ENCODE peak calls at places on chromosome 4, in four cellular contexts. L is tibial artery, S is fibroblast of lung, D is ovary. O is an unnamed sample.

GRCh38 chr4:114597410-114598115 is 1.0 kb upstream of the UGT8 start:
- DNase-seq in D (no peak), S (no peak), L (no peak), O (no peak)

GRCh38 chr4:152415980-152416379 is 119.9 kb downstream of the FBXW7 start:
- DNase-seq in L (no peak), S (peak; percentile 18), D (no peak), O (no peak)

GRCh38 chr4:59689149-59689548 is 1511.0 kb upstream of the ADGRL3 start:
- DNase-seq in S (no peak), L (no peak), D (no peak), O (no peak)

GRCh38 chr4:80740375-80740774 is 290.1 kb upstream of the BMP3 start:
- DNase-seq in D (no peak), L (no peak), S (no peak), O (no peak)

GRCh38 chr4:189414021-189414420 is 526.7 kb upstream of the FRG1 start:
- DNase-seq in D (no peak), L (no peak), S (no peak), O (no peak)

GRCh38 chr4:45453258-45453841 is 670.5 kb downstream of the GABRG1 start:
- DNase-seq in D (no peak), S (peak; percentile 49), L (no peak), O (no peak)

GRCh38 chr4:156638332-156638731 is 333.3 kb downstream of the PDGFC start:
- DNase-seq in L (no peak), D (no peak), S (peak; percentile 28), O (no peak)

GRCh38 chr4:38855466-38855865 is 1.2 kb downstream of the TLR6 start:
- DNase-seq in D (no peak), L (no peak), S (no peak), O (no peak)

GRCh38 chr4:98682719-98683118 is 24.3 kb upstream of the TSPAN5 start:
- DNase-seq in D (no peak), L (no peak), S (peak; percentile 56), O (no peak)

GRCh38 chr4:6929735-6930464 is 20.3 kb downstream of the TBC1D14 start:
- DNase-seq in D (no peak), S (no peak), L (no peak), O (no peak)

GRCh38 chr4:108685036-108685686 is 34.8 kb downstream of the OSTC start:
- DNase-seq in S (no peak), D (no peak), L (no peak), O (no peak)

GRCh38 chr4:39855909-39856512 is 121.7 kb downstream of the PDS5A start:
- DNase-seq in D (no peak), L (no peak), S (peak; percentile 45), O (no peak)

GRCh38 chr4:120977435-120977997 is 55.0 kb upstream of the PRDM5 start:
- DNase-seq in L (no peak), S (peak; percentile 74), D (no peak), O (no peak)

GRCh38 chr4:99038213-99038612 is 42.7 kb downstream of the METAP1 start:
- DNase-seq in L (no peak), S (no peak), D (no peak), O (no peak)

GRCh38 chr4:165560941-165561340 is 182.1 kb downstream of the CPE start:
- DNase-seq in L (no peak), D (no peak), S (no peak), O (no peak)

DNA sequence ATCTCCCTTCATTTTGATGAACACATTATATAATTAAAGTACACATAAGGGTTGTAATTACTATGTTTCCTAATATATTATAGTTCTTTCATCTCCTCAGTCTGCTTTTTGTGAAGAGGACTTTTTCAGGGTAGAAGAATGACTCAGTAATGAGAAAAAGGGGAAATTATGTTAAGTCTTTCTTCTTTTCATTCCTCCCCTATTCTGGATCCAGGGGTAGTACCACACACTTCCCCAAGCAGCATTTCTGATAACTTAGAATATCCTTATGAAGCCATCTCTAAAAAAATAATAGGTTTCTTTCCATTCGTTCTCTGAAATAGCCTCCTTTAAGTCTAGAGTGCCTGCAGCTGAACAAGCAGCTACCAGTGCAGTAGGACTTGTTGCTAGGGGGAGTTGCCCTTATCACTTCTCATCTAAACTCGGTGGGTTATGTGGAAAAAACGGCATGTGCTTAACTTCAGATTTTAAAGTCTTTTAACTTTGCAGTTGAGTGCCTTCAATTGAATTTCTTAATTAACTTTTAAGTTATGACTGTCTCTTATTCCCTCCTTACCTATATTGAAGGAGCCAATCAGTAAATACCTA is 184.8 kb downstream of the ARHGAP24 start:
- DNase-seq in L (no peak), D (no peak), S (no peak), O (no peak)
- H3K4me1 ChIP-seq in L (no peaks in the 10 kb centered on the region), D (no peaks in the 10 kb centered on the region), S (no peaks in the 10 kb centered on the region), O (peaks cover 6% of the 10 kb centered on the region)

GRCh38 chr4:36111180-36111579 is 133.1 kb downstream of the ARAP2 start:
- DNase-seq in L (no peak), D (no peak), S (peak; percentile 43), O (no peak)
- TF ChIP-seq CTCF in L (no peak), D (no peak), S (no peak), O (no peak)

GRCh38 chr4:187501731-187502130 is 493.8 kb upstream of the ZFP42 start:
- DNase-seq in S (no peak), L (no peak), D (no peak), O (no peak)

GRCh38 chr4:187499961-187500360 is 495.6 kb upstream of the ZFP42 start:
- DNase-seq in L (no peak), S (no peak), D (no peak), O (no peak)

DNA sequence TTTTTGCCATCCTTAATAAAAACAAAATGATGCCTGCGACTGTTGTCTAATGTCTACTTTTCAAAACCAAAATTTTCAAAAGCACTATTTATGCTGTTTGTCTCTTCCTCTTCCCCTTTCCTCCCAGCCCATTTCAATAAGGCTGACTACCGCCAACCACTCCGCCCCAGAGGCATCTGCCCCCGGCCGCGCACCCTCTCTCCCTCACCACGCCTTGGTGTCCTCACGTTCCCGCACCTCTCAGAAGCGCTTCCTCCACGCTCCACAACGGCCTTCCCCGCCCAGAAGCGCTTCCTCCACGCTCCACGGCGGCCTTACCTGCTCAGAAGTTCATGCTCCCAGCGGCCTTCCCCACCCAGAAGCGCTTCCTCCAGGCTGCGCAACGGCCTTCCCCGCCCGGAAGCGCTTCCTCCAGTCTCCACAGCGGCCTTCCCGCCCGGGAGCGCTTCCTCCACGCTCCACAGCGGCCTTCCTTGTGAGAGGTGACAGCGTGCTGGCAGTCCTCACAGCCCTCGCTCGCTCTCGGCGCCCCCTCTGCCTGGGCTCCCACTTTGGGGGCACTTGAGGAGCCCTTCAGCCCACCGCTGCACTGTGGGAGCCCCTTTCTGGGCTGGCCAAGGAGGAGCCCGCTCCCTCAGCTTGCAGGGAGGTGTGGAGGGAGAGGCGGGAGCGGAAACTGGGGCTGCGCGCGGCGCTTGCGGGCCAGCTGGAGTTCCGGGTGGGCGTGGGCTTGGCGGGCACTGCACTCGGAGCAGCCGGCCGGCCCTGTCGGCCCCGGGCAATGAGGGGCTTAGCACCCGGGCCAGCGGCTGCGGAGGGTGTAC is 490.4 kb upstream of the ZFP42 start:
- DNase-seq in L (no peak), S (no peak), D (no peak), O (no peak)
- H3K4me3 ChIP-seq in L (no peak overlapping the region), S (no peak overlapping the region), D (no peak overlapping the region), O (no peak overlapping the region)

DNA sequence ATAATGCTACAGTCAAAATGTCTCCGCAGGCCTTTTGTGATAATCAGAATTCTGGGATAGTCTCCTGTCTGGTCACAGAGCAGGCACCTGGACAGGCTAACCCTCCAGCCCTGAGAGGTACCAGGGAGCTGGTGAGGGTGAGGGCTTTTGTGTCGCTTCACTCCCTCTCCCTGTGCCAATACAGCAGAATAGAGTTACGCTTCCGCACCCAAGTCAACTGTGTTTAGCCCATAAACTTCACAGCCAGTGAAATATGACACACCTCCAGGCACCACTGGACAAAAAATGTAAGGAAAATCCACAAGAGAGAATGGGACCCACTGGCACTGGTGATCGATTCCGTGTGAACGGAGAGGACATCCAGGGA is 1.3 kb downstream of the GAK start:
- DNase-seq in D (no peak), S (no peak), L (peak; percentile 48), O (no peak)
- H3K4me1 ChIP-seq in D (peaks cover 10% of the 10 kb centered on the region), S (peaks cover 4% of the 10 kb centered on the region), L (no peaks in the 10 kb centered on the region), O (peaks cover 17% of the 10 kb centered on the region)

GRCh38 chr4:154983714-154984113 is 202.6 kb downstream of the RBM46 start:
- DNase-seq in S (no peak), L (no peak), D (no peak), O (no peak)

GRCh38 chr4:154984148-154984547 is 203.1 kb downstream of the RBM46 start:
- DNase-seq in D (no peak), L (no peak), S (no peak), O (no peak)

GRCh38 chr4:154984616-154985015 is 203.5 kb downstream of the RBM46 start:
- DNase-seq in S (no peak), L (no peak), D (no peak), O (no peak)

GRCh38 chr4:154985673-154986072 is 204.6 kb downstream of the RBM46 start:
- DNase-seq in D (no peak), L (no peak), S (peak; percentile 65), O (no peak)

DNA sequence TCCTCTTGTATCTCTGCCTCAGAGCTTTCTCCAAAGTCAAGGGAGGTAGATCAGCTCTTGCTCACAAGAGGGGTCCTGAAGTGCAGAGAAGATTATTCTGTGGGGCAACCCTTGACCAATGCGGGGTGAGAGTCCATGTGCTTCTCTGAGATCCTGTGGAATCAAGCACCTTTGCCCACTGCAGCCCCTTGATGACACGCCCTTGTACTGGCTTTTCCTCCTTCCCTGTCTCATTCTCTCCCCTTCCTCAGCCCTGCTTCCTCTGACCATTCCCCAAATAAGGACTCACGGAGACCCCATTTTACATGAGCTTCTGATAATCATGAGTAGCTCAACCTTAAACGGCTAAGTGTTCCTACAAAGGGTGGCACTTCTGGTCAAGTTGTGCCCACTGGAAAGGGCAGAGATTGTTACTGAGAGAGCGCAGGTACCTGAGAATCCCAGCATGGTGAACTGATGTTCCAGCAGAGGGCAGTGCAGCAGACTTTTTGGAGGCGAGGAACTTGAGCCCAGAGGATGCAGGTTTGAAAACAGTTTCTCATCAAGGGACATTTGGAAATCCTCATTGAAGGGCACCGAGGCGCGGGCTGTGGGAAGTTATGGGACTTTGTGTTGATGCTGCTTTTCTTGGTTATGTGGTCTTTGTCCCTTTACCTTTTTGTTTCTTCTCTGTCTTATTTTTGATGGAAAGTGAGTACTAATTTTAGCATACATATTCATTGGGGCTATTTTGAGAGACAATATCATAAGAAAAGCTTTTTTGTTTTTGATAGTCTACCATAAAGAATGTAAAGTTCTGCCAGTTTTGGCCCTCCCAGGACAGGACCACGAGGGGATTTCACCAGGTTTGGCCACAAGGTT is 201.3 kb downstream of the RBM46 start:
- DNase-seq in L (peak; percentile 80), D (no peak), S (peak; percentile 65), O (peak; percentile 34)
- TF ChIP-seq CTCF in L (peak; percentile 49), D (no peak), S (peak; percentile 68), O (peak; percentile 61)

GRCh38 chr4:70712604-70713452 is 8.9 kb upstream of the RUFY3 start:
- DNase-seq in D (no peak), S (no peak), L (no peak), O (no peak)

GRCh38 chr4:70712150-70712549 is 9.6 kb upstream of the RUFY3 start:
- DNase-seq in S (no peak), D (no peak), L (no peak), O (no peak)

GRCh38 chr4:70714488-70714887 is 7.3 kb upstream of the RUFY3 start:
- DNase-seq in S (no peak), D (no peak), L (no peak), O (no peak)

GRCh38 chr4:70714061-70714468 is 7.7 kb upstream of the RUFY3 start:
- DNase-seq in D (no peak), L (no peak), S (peak; percentile 13), O (no peak)

GRCh38 chr4:70713453-70714026 is 8.2 kb upstream of the RUFY3 start:
- DNase-seq in L (no peak), D (no peak), S (no peak), O (no peak)
- H3K4me3 ChIP-seq in L (no peak overlapping the region), D (no peak overlapping the region), S (no peak overlapping the region), O (no peak overlapping the region)